ENCODE peak calls at places on chromosomes 12 and 14, in eight cellular contexts. One of them, this sample, is unnamed.

GRCh38 chr12:128798543-128799341 is 25.0 kb downstream of the SLC15A4 start:
- DNase-seq in mammary epithelial cell: no peak
- DNase-seq in astrocyte: no peak
- DNase-seq in neural progenitor cell: no peak
- DNase-seq in cardiac muscle cell: no peak
- DNase-seq in IMR-90: no peak
- DNase-seq in CD8-positive, alpha-beta T cell: no peak
- DNase-seq in adrenal gland: no peak
- DNase-seq in this sample: no peak

GRCh38 chr14:77043984-77044485 is 15.5 kb upstream of the IRF2BPL start:
- DNase-seq in cardiac muscle cell: peak; percentile 15
- DNase-seq in astrocyte: no peak
- DNase-seq in adrenal gland: no peak
- DNase-seq in CD8-positive, alpha-beta T cell: no peak
- DNase-seq in neural progenitor cell: no peak
- DNase-seq in mammary epithelial cell: no peak
- DNase-seq in IMR-90: no peak
- DNase-seq in this sample: no peak

GRCh38 chr12:104951759-104952509 is 6.2 kb downstream of the SLC41A2 start:
- DNase-seq in IMR-90: peak; percentile 69
- DNase-seq in mammary epithelial cell: no peak
- DNase-seq in cardiac muscle cell: no peak
- DNase-seq in CD8-positive, alpha-beta T cell: no peak
- DNase-seq in neural progenitor cell: no peak
- DNase-seq in adrenal gland: no peak
- DNase-seq in astrocyte: peak; percentile 72
- DNase-seq in this sample: no peak

GRCh38 chr14:80978403-80978802 is 23.0 kb downstream of the TSHR start:
- DNase-seq in mammary epithelial cell: no peak
- DNase-seq in cardiac muscle cell: no peak
- DNase-seq in astrocyte: no peak
- DNase-seq in IMR-90: no peak
- DNase-seq in CD8-positive, alpha-beta T cell: no peak
- DNase-seq in adrenal gland: no peak
- DNase-seq in neural progenitor cell: no peak
- DNase-seq in this sample: no peak

GRCh38 chr12:49121047-49121696 is 10.0 kb downstream of the TUBA1B start:
- DNase-seq in neural progenitor cell: peak; percentile 71
- DNase-seq in cardiac muscle cell: peak; percentile 65
- DNase-seq in IMR-90: peak; percentile 71
- DNase-seq in adrenal gland: peak; percentile 50
- DNase-seq in astrocyte: peak; percentile 36
- DNase-seq in CD8-positive, alpha-beta T cell: no peak
- DNase-seq in mammary epithelial cell: peak; percentile 41
- DNase-seq in this sample: no peak

GRCh38 chr14:61555056-61555838 is 140.1 kb upstream of the HIF1A start:
- DNase-seq in neural progenitor cell: peak; percentile 0
- DNase-seq in astrocyte: peak; percentile 71
- DNase-seq in mammary epithelial cell: peak; percentile 81
- DNase-seq in cardiac muscle cell: no peak
- DNase-seq in IMR-90: peak; percentile 75
- DNase-seq in CD8-positive, alpha-beta T cell: no peak
- DNase-seq in adrenal gland: no peak
- DNase-seq in this sample: no peak

GRCh38 chr12:19938031-19938430 is 430.3 kb upstream of the PDE3A start:
- DNase-seq in astrocyte: no peak
- DNase-seq in CD8-positive, alpha-beta T cell: no peak
- DNase-seq in IMR-90: no peak
- DNase-seq in mammary epithelial cell: no peak
- DNase-seq in neural progenitor cell: no peak
- DNase-seq in adrenal gland: no peak
- DNase-seq in cardiac muscle cell: no peak
- DNase-seq in this sample: no peak

GRCh38 chr12:40515041-40515825 is 177.0 kb upstream of the CNTN1 start:
- DNase-seq in cardiac muscle cell: no peak
- DNase-seq in CD8-positive, alpha-beta T cell: no peak
- DNase-seq in mammary epithelial cell: peak; percentile 65
- DNase-seq in IMR-90: no peak
- DNase-seq in astrocyte: peak; percentile 0
- DNase-seq in adrenal gland: no peak
- DNase-seq in neural progenitor cell: peak; percentile 46
- DNase-seq in this sample: no peak

GRCh38 chr14:103456167-103456835 is 66.3 kb downstream of the CKB start:
- DNase-seq in mammary epithelial cell: no peak
- DNase-seq in CD8-positive, alpha-beta T cell: no peak
- DNase-seq in astrocyte: peak; percentile 30
- DNase-seq in IMR-90: peak; percentile 52
- DNase-seq in cardiac muscle cell: no peak
- DNase-seq in neural progenitor cell: no peak
- DNase-seq in adrenal gland: no peak
- DNase-seq in this sample: no peak

GRCh38 chr12:88562846-88563582 is 17.3 kb downstream of the KITLG start:
- DNase-seq in cardiac muscle cell: no peak
- DNase-seq in mammary epithelial cell: peak; percentile 49
- DNase-seq in IMR-90: peak; percentile 65
- DNase-seq in CD8-positive, alpha-beta T cell: no peak
- DNase-seq in adrenal gland: no peak
- DNase-seq in astrocyte: peak; percentile 54
- DNase-seq in neural progenitor cell: no peak
- DNase-seq in this sample: no peak

GRCh38 chr12:5884846-5885245 is 60.2 kb downstream of the ANO2 start:
- DNase-seq in cardiac muscle cell: no peak
- DNase-seq in adrenal gland: no peak
- DNase-seq in astrocyte: no peak
- DNase-seq in mammary epithelial cell: no peak
- DNase-seq in CD8-positive, alpha-beta T cell: no peak
- DNase-seq in IMR-90: no peak
- DNase-seq in neural progenitor cell: no peak
- DNase-seq in this sample: no peak

GRCh38 chr12:5884285-5884684 is 60.8 kb downstream of the ANO2 start:
- DNase-seq in CD8-positive, alpha-beta T cell: no peak
- DNase-seq in cardiac muscle cell: no peak
- DNase-seq in neural progenitor cell: no peak
- DNase-seq in IMR-90: no peak
- DNase-seq in astrocyte: no peak
- DNase-seq in adrenal gland: no peak
- DNase-seq in mammary epithelial cell: no peak
- DNase-seq in this sample: no peak

GRCh38 chr12:5888816-5889315 is 56.2 kb downstream of the ANO2 start:
- DNase-seq in adrenal gland: no peak
- DNase-seq in IMR-90: no peak
- DNase-seq in CD8-positive, alpha-beta T cell: no peak
- DNase-seq in mammary epithelial cell: no peak
- DNase-seq in cardiac muscle cell: no peak
- DNase-seq in astrocyte: no peak
- DNase-seq in neural progenitor cell: no peak
- DNase-seq in this sample: no peak

GRCh38 chr12:5887758-5888157 is 57.3 kb downstream of the ANO2 start:
- DNase-seq in mammary epithelial cell: no peak
- DNase-seq in adrenal gland: no peak
- DNase-seq in CD8-positive, alpha-beta T cell: no peak
- DNase-seq in cardiac muscle cell: no peak
- DNase-seq in astrocyte: no peak
- DNase-seq in neural progenitor cell: no peak
- DNase-seq in IMR-90: no peak
- DNase-seq in this sample: no peak

GRCh38 chr12:5889381-5890047 is 55.5 kb downstream of the ANO2 start:
- DNase-seq in cardiac muscle cell: no peak
- DNase-seq in IMR-90: no peak
- DNase-seq in astrocyte: no peak
- DNase-seq in CD8-positive, alpha-beta T cell: no peak
- DNase-seq in mammary epithelial cell: no peak
- DNase-seq in adrenal gland: no peak
- DNase-seq in neural progenitor cell: no peak
- DNase-seq in this sample: no peak
- TF ChIP-seq CTCF in cardiac muscle cell: no peak
- TF ChIP-seq CTCF in IMR-90: no peak
- TF ChIP-seq CTCF in astrocyte: no peak
- TF ChIP-seq CTCF in CD8-positive, alpha-beta T cell: no peak
- TF ChIP-seq CTCF in mammary epithelial cell: no peak
- TF ChIP-seq CTCF in adrenal gland: no peak
- TF ChIP-seq CTCF in neural progenitor cell: peak; percentile 7
- TF ChIP-seq CTCF in this sample: no peak

DNA sequence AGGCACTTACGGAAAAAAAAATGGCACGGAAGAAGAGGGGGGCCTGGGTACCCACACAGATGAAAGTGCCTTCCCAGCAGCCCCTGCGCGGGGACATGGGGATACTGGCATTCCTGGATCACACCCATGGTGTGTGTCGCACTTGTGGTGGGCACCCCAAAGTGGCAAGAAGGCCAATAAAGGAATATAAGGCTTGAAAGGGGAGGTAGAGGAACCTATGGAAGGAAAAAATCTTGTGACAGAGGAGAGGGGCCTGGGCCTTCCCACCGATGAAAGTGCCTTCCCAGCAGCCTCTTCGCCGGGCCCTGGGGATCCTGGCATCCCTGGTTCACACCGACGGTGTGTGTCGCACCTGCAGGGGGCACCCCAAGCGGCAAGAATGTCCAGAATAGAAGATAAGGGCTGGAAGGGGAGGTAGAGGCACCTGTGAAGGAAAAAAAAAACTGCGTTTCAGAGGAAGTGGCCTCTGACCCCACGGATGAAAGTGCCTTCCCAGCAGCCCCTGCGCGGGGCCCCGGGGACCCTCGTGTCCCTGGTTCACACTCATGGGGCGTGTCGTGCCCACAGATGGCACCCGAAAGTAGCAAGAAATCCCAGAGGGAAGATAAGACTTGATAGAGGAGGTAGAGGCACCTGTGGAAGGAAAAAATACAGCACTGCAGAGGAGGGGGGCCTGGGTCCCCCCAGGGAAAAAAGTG is 284.0 kb downstream of the ALG10 start:
- DNase-seq in adrenal gland: no peak
- DNase-seq in cardiac muscle cell: no peak
- DNase-seq in astrocyte: no peak
- DNase-seq in IMR-90: no peak
- DNase-seq in neural progenitor cell: no peak
- DNase-seq in mammary epithelial cell: no peak
- DNase-seq in CD8-positive, alpha-beta T cell: no peak
- DNase-seq in this sample: no peak
- H3K9me3 ChIP-seq in adrenal gland: no peaks in the 10 kb centered on the region
- H3K9me3 ChIP-seq in cardiac muscle cell: no peaks in the 10 kb centered on the region
- H3K9me3 ChIP-seq in astrocyte: peaks cover 2% of the 10 kb centered on the region
- H3K9me3 ChIP-seq in IMR-90: peaks cover 75% of the 10 kb centered on the region
- H3K9me3 ChIP-seq in neural progenitor cell: peaks cover 5% of the 10 kb centered on the region
- H3K9me3 ChIP-seq in mammary epithelial cell: peaks cover 52% of the 10 kb centered on the region
- H3K9me3 ChIP-seq in CD8-positive, alpha-beta T cell: no peaks in the 10 kb centered on the region
- H3K9me3 ChIP-seq in this sample: peaks cover 39% of the 10 kb centered on the region

GRCh38 chr14:21527320-21527679 is 1.2 kb upstream of the SALL2 start:
- DNase-seq in CD8-positive, alpha-beta T cell: no peak
- DNase-seq in neural progenitor cell: no peak
- DNase-seq in IMR-90: no peak
- DNase-seq in astrocyte: no peak
- DNase-seq in cardiac muscle cell: no peak
- DNase-seq in mammary epithelial cell: no peak
- DNase-seq in adrenal gland: no peak
- DNase-seq in this sample: no peak
- H3K27ac ChIP-seq in CD8-positive, alpha-beta T cell: no peak overlapping the region
- H3K27ac ChIP-seq in neural progenitor cell: peak overlapping the region; percentile 100
- H3K27ac ChIP-seq in IMR-90: no peak overlapping the region
- H3K27ac ChIP-seq in astrocyte: no peak overlapping the region
- H3K27ac ChIP-seq in cardiac muscle cell: peak overlapping the region; percentile 79
- H3K27ac ChIP-seq in mammary epithelial cell: no peak overlapping the region
- H3K27ac ChIP-seq in adrenal gland: no peak overlapping the region
- H3K27ac ChIP-seq in this sample: no peak overlapping the region

DNA sequence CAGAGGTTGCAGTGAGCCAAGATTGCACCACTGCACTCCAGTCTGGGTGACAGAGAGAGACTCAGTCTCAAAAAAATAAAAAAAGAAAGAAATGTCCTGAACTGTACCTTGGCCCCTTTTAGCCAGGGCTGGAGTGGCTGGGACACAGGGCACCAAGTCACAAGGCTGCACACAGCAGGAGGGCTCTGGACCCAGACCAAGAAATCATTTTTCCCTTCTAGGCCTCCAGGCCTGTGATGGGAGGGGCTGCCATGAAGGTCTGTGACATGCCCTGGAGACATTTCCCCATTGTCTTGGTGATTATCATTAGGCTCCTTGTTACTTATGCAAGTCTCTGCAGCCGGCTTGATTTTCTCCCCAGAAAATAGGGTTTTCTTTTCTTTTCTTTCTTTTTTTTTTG is 5.1 kb upstream of the ACOT6 start:
- DNase-seq in mammary epithelial cell: no peak
- DNase-seq in astrocyte: no peak
- DNase-seq in IMR-90: no peak
- DNase-seq in cardiac muscle cell: no peak
- DNase-seq in neural progenitor cell: no peak
- DNase-seq in adrenal gland: no peak
- DNase-seq in CD8-positive, alpha-beta T cell: no peak
- DNase-seq in this sample: no peak
- TF ChIP-seq CTCF in mammary epithelial cell: no peak
- TF ChIP-seq CTCF in astrocyte: no peak
- TF ChIP-seq CTCF in IMR-90: no peak
- TF ChIP-seq CTCF in cardiac muscle cell: no peak
- TF ChIP-seq CTCF in neural progenitor cell: no peak
- TF ChIP-seq CTCF in adrenal gland: no peak
- TF ChIP-seq CTCF in CD8-positive, alpha-beta T cell: no peak
- TF ChIP-seq CTCF in this sample: no peak

DNA sequence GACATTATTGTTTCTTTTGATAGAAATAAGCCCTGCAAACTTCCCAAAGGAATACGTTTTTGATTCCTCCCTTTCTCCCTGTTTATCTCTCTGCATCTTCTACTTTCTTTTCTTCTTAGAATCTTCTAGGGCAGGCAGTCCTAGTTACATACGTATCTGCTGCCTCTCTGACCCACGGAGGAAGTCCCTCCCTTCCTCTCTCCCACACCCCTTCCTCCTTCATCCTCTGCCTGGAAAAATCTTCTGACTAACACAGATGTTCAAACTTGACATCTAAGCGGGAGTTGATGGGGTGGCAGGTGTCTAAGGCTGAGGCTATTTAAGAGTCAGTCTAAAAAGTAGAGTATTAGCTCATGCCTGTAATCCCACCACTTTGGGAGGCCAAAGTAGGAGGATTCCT is 88.6 kb downstream of the MAP1LC3B2 start:
- DNase-seq in adrenal gland: no peak
- DNase-seq in CD8-positive, alpha-beta T cell: no peak
- DNase-seq in mammary epithelial cell: no peak
- DNase-seq in neural progenitor cell: no peak
- DNase-seq in astrocyte: no peak
- DNase-seq in cardiac muscle cell: no peak
- DNase-seq in IMR-90: no peak
- DNase-seq in this sample: no peak
- H3K9me3 ChIP-seq in adrenal gland: no peaks in the 10 kb centered on the region
- H3K9me3 ChIP-seq in CD8-positive, alpha-beta T cell: no peaks in the 10 kb centered on the region
- H3K9me3 ChIP-seq in mammary epithelial cell: no peaks in the 10 kb centered on the region
- H3K9me3 ChIP-seq in neural progenitor cell: no peaks in the 10 kb centered on the region
- H3K9me3 ChIP-seq in astrocyte: peaks cover 6% of the 10 kb centered on the region
- H3K9me3 ChIP-seq in cardiac muscle cell: no peaks in the 10 kb centered on the region
- H3K9me3 ChIP-seq in IMR-90: peaks cover 7% of the 10 kb centered on the region
- H3K9me3 ChIP-seq in this sample: no peaks in the 10 kb centered on the region

This sample was measured in CD4-positive, alpha-beta T cell.